ENCODE peak calls at places on chromosomes 11 and 22, in nine cellular contexts. X is omental fat pad, E is RWPE2, F is pancreas, I is astrocyte, L is progenitor cell of endocrine pancreas, T is B cell, B is right lobe of liver, A is mucosa of descending colon. S is an unnamed sample.

GRCh38 chr22:46797355-46797754 is 34.9 kb downstream of the TBC1D22A start:
- DNase-seq in X (no peak), E (peak), F (no peak), I (no peak), L (no peak), T (no peak), B (no peak), A (no peak), S (no peak)

GRCh38 chr11:290621-291231 is 1.8 kb downstream of the PGGHG start:
- DNase-seq in X (no peak), E (no peak), F (peak), I (no peak), L (no peak), T (peak), B (peak), A (peak), S (peak)

GRCh38 chr11:132312616-132313210 is 942.3 kb downstream of the NTM start:
- DNase-seq in X (no peak), E (no peak), F (no peak), I (peak), L (no peak), T (no peak), B (no peak), A (no peak), S (no peak)

GRCh38 chr11:96238563-96239166 is 104.3 kb downstream of the MAML2 start:
- DNase-seq in X (no peak), E (no peak), F (no peak), I (peak), L (no peak), T (no peak), B (no peak), A (no peak), S (no peak)

GRCh38 chr11:123235117-123235686 is 40.2 kb upstream of the CLMP start:
- DNase-seq in X (peak), E (no peak), F (peak), I (no peak), L (no peak), T (no peak), B (no peak), A (peak), S (no peak)

GRCh38 chr11:74533421-74533820 is 39.9 kb upstream of the LIPT2 start:
- DNase-seq in X (no peak), E (no peak), F (no peak), I (no peak), L (no peak), T (no peak), B (no peak), A (no peak), S (no peak)

GRCh38 chr11:118232659-118233058 is 7.8 kb upstream of the JAML start:
- DNase-seq in X (no peak), E (no peak), F (no peak), I (no peak), L (no peak), T (no peak), B (no peak), A (no peak), S (no peak)

GRCh38 chr11:122004446-122004845 is 111.6 kb downstream of the BLID start:
- DNase-seq in X (no peak), E (no peak), F (no peak), I (no peak), L (no peak), T (no peak), B (no peak), A (no peak), S (no peak)

GRCh38 chr11:87832216-87832615 is 343.0 kb downstream of the RAB38 start:
- DNase-seq in X (no peak), E (no peak), F (no peak), I (no peak), L (no peak), T (no peak), B (no peak), A (no peak), S (no peak)

GRCh38 chr11:132222345-132222744 is 851.9 kb downstream of the NTM start:
- DNase-seq in X (no peak), E (no peak), F (no peak), I (no peak), L (no peak), T (no peak), B (no peak), A (no peak), S (no peak)

GRCh38 chr11:46149342-46149741 is 28.1 kb upstream of the PHF21A start:
- DNase-seq in X (no peak), E (no peak), F (no peak), I (no peak), L (no peak), T (no peak), B (no peak), A (no peak), S (no peak)

GRCh38 chr11:13440100-13440855 is 22.7 kb downstream of the BTBD10 start:
- DNase-seq in X (no peak), E (peak), F (no peak), I (peak), L (no peak), T (no peak), B (no peak), A (no peak), S (no peak)

GRCh38 chr22:23484651-23485050 is 95.4 kb downstream of the IGLL1 start:
- DNase-seq in X (no peak), E (no peak), F (no peak), I (no peak), L (no peak), T (no peak), B (no peak), A (no peak), S (no peak)

GRCh38 chr11:48037709-48038468 is 57.5 kb downstream of the PTPRJ start:
- DNase-seq in X (no peak), E (no peak), F (no peak), I (peak), L (no peak), T (no peak), B (no peak), A (no peak), S (no peak)

GRCh38 chr11:102614485-102614884 is 10.6 kb downstream of the MMP20 start:
- DNase-seq in X (no peak), E (no peak), F (no peak), I (no peak), L (no peak), T (no peak), B (no peak), A (no peak), S (no peak)

GRCh38 chr11:132910016-132910760 is 622.1 kb downstream of the OPCML start:
- DNase-seq in X (no peak), E (no peak), F (no peak), I (no peak), L (no peak), T (no peak), B (no peak), A (no peak), S (no peak)

GRCh38 chr11:133326849-133327248 is 205.5 kb downstream of the OPCML start:
- DNase-seq in X (no peak), E (no peak), F (no peak), I (no peak), L (no peak), T (no peak), B (no peak), A (no peak), S (no peak)

GRCh38 chr11:16881074-16881709 is 133.0 kb downstream of the PLEKHA7 start:
- DNase-seq in X (no peak), E (no peak), F (peak), I (peak), L (no peak), T (no peak), B (no peak), A (no peak), S (no peak)

DNA sequence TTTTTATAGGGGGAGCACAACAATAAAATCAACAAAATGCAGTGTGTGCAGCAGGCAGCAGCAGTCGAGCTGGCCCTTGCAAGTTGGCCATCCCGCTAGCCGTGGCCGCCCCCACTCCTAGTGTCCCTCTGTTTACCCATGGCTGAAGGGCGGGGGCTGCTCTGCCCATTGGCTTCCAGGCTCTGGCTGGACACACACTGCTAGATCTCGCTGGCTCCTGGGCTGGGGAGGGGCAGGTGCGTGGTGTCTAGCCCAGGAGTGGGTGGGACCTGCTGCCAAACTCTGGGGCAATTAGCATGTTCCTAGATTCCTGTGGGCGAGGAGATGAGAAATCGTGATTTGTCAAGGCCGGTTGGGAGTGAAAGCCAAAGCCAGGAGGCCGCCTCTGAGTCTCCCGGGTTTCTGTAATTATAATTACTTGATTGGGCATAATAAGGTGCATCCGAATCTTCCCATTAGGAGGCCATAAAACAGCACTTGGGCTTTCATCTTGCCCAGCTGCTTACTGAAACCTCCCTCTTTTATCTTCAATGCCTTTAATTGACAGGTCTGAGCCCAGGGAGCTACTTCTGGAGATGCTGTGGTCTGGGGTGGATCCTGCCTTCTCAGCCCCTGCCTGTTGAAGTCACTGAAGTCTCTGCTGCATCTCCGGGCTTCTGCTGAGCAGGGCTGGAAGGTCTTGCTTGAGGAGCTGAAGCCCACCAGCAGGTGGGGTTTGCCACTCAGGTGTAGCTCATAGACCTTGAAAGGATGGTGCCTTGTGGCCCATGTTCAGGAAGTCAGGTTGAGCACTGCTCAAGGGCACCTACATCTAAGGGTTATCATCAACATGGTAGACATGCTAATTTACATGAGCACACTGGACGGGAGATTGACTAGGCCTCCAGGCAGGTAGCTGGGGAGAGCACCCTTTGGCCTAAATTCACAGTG is 44.5 kb upstream of the DKK3 start:
- DNase-seq in X (no peak), E (no peak), F (no peak), I (no peak), L (no peak), T (no peak), B (peak), A (no peak), S (no peak)
- TF ChIP-seq CTCF in X (no peak), E (peak), F (no peak), I (no peak), L (peak), T (no peak), B (no peak), A (no peak), S (peak)

GRCh38 chr11:65454696-65455456 is 32.3 kb downstream of the NEAT1 start:
- DNase-seq in X (no peak), E (peak), F (peak), I (no peak), L (peak), T (peak), B (peak), A (peak), S (peak)
- TF ChIP-seq CTCF in X (no peak), E (peak), F (no peak), I (no peak), L (no peak), T (no peak), B (no peak), A (no peak), S (peak)

GRCh38 chr11:57458410-57459111 is 1.8 kb upstream of the RTN4RL2 start:
- DNase-seq in X (peak), E (no peak), F (peak), I (no peak), L (peak), T (peak), B (peak), A (peak), S (no peak)

GRCh38 chr11:57456960-57457642 is 3.2 kb upstream of the RTN4RL2 start:
- DNase-seq in X (peak), E (no peak), F (peak), I (peak), L (peak), T (peak), B (peak), A (peak), S (no peak)

GRCh38 chr11:57459112-57460016 is 964 bp upstream of the RTN4RL2 start:
- DNase-seq in X (no peak), E (no peak), F (peak), I (no peak), L (no peak), T (peak), B (peak), A (peak), S (no peak)

GRCh38 chr11:57458060-57458409 is 2.3 kb upstream of the RTN4RL2 start:
- DNase-seq in X (no peak), E (no peak), F (no peak), I (no peak), L (no peak), T (no peak), B (no peak), A (no peak), S (no peak)

DNA sequence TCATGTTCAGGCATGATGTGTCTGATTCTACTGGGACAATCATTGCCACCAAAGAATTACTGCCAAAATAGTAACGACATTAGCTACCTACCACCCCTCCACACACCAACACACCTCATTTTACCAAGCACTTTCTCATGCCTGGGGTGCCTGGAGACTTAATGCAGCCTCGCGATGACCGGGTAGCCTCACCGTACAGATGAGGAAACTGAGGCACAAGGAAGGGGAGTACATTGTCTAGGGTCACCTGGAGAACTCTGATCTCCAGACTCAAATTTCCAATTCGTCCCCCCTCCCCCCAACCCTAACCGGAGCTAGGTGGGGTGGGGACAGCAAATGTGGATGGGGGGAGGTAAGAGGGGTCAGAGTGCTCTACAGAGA is 2.7 kb upstream of the RTN4RL2 start:
- DNase-seq in X (no peak), E (no peak), F (no peak), I (no peak), L (no peak), T (peak), B (no peak), A (no peak), S (no peak)
- TF ChIP-seq CTCF in X (no peak), E (peak), F (no peak), I (no peak), L (no peak), T (peak), B (no peak), A (no peak), S (peak)

GRCh38 chr11:6703247-6704063 is 20.3 kb upstream of the MRPL17 start:
- DNase-seq in X (no peak), E (no peak), F (peak), I (peak), L (no peak), T (no peak), B (peak), A (peak), S (no peak)
- TF ChIP-seq CTCF in X (no peak), E (peak), F (peak), I (peak), L (peak), T (no peak), B (peak), A (no peak), S (peak)

GRCh38 chr11:34588023-34588422 is 32.9 kb upstream of the EHF start:
- DNase-seq in X (no peak), E (no peak), F (no peak), I (no peak), L (no peak), T (no peak), B (no peak), A (no peak), S (no peak)
- TF ChIP-seq CTCF in X (no peak), E (no peak), F (no peak), I (no peak), L (no peak), T (no peak), B (no peak), A (no peak), S (no peak)

GRCh38 chr11:65538915-65539374 is 14.1 kb downstream of the SCYL1 start:
- DNase-seq in X (no peak), E (no peak), F (peak), I (no peak), L (no peak), T (peak), B (no peak), A (no peak), S (no peak)

GRCh38 chr11:65539401-65540289 is 14.8 kb downstream of the SCYL1 start:
- DNase-seq in X (no peak), E (no peak), F (peak), I (no peak), L (no peak), T (peak), B (no peak), A (peak), S (no peak)

GRCh38 chr11:65540290-65541092 is 15.6 kb downstream of the SCYL1 start:
- DNase-seq in X (peak), E (peak), F (peak), I (peak), L (peak), T (peak), B (peak), A (peak), S (no peak)

GRCh38 chr11:65542738-65543390 is 15.3 kb downstream of the LTBP3 start:
- DNase-seq in X (no peak), E (no peak), F (no peak), I (no peak), L (no peak), T (no peak), B (no peak), A (no peak), S (no peak)

GRCh38 chr11:65541093-65542010 is 16.5 kb downstream of the SCYL1 start:
- DNase-seq in X (no peak), E (no peak), F (peak), I (no peak), L (no peak), T (no peak), B (no peak), A (no peak), S (no peak)
- TF ChIP-seq CTCF in X (no peak), E (peak), F (no peak), I (no peak), L (no peak), T (no peak), B (no peak), A (no peak), S (peak)

GRCh38 chr11:64661146-64661545 is 61.9 kb downstream of the NRXN2 start:
- DNase-seq in X (no peak), E (no peak), F (no peak), I (peak), L (no peak), T (no peak), B (no peak), A (no peak), S (no peak)

GRCh38 chr11:64661622-64662021 is 61.4 kb downstream of the NRXN2 start:
- DNase-seq in X (no peak), E (no peak), F (no peak), I (no peak), L (no peak), T (no peak), B (no peak), A (no peak), S (no peak)

GRCh38 chr11:64660706-64661105 is 62.3 kb downstream of the NRXN2 start:
- DNase-seq in X (no peak), E (no peak), F (no peak), I (no peak), L (no peak), T (no peak), B (no peak), A (no peak), S (no peak)

GRCh38 chr11:64660205-64660604 is 62.8 kb downstream of the NRXN2 start:
- DNase-seq in X (no peak), E (no peak), F (no peak), I (no peak), L (no peak), T (no peak), B (no peak), A (no peak), S (no peak)

GRCh38 chr11:64659417-64660144 is 63.4 kb downstream of the NRXN2 start:
- DNase-seq in X (no peak), E (no peak), F (no peak), I (peak), L (no peak), T (no peak), B (peak), A (no peak), S (no peak)
- TF ChIP-seq CTCF in X (no peak), E (peak), F (no peak), I (no peak), L (no peak), T (no peak), B (no peak), A (no peak), S (peak)

S was measured in chondrocyte.